ENCODE peak calls at places on chromosome 2, in eight cellular contexts. S, X, R, N, G, M, A and L are unnamed samples.

GRCh38 chr2:46241344-46241743 is 55.9 kb upstream of the EPAS1 start:
- DNase-seq in X (no peak), N (no peak), G (no peak), M (no peak), R (no peak), S (no peak), A (no peak), L (no peak)

GRCh38 chr2:55891671-55892071 is 31.9 kb downstream of the EFEMP1 start:
- DNase-seq in M (no peak), G (no peak), S (no peak), R (no peak), N (no peak), A (no peak), X (no peak), L (no peak)

GRCh38 chr2:97706708-97707345 is 6.5 kb upstream of the ZAP70 start:
- DNase-seq in M (no peak), N (no peak), X (no peak), R (no peak), S (no peak), A (no peak), G (no peak), L (no peak)

GRCh38 chr2:197356136-197356535 is 45.6 kb upstream of the ANKRD44 start:
- DNase-seq in M (no peak), R (no peak), N (no peak), X (peak), G (no peak), S (no peak), A (no peak), L (no peak)

GRCh38 chr2:231198291-231199173 is at the start of gene ARMC9:
- DNase-seq in N (peak), M (peak), R (peak), S (peak), G (peak), X (peak), A (peak), L (peak)

GRCh38 chr2:168773719-168774521 is 28.5 kb upstream of the NOSTRIN start:
- DNase-seq in N (peak), X (no peak), R (no peak), M (no peak), A (no peak), G (peak), S (peak), L (no peak)

GRCh38 chr2:13821255-13821880 is 811.1 kb upstream of the LRATD1 start:
- DNase-seq in S (no peak), R (no peak), X (no peak), M (no peak), N (no peak), A (no peak), G (no peak), L (no peak)

GRCh38 chr2:217107480-217107879 is 247.6 kb upstream of the TNP1 start:
- DNase-seq in N (no peak), M (no peak), A (no peak), X (no peak), G (no peak), S (no peak), R (no peak), L (no peak)

GRCh38 chr2:165825041-165825440 is 31.0 kb upstream of the GALNT3 start:
- DNase-seq in N (no peak), S (no peak), A (no peak), G (no peak), X (no peak), M (no peak), R (no peak), L (no peak)

GRCh38 chr2:169684135-169684565 is 10.1 kb downstream of the CFAP210 start:
- DNase-seq in N (no peak), R (no peak), G (no peak), S (no peak), A (no peak), M (no peak), X (no peak), L (no peak)

GRCh38 chr2:157572725-157573124 is 55.9 kb downstream of the ACVR1C start:
- DNase-seq in N (no peak), G (no peak), M (no peak), X (no peak), R (no peak), S (no peak), A (no peak), L (no peak)

DNA sequence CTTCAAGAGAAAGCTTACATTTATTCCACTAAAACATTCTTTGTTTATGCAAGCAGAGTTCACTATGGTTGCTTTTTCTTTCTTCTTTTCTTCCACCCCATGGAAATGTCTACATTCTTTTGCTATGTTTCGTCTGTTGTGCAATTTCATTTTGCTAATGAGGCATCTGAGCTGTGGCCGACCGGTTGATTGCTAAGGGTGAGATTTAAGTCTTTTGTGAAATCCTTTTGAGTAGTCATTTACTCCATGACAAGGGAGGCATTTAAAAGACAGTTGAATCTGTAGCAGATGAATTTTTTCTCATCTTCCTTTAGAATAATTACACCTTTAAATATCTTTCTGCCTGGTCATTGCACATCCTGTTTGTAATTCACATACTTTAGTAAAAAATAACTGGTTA is 324.1 kb upstream of the THUMPD2 start:
- DNase-seq in M (no peak), N (no peak), A (no peak), R (no peak), S (no peak), X (no peak), G (no peak), L (no peak)
- H3K27ac ChIP-seq in M (no peak), N (no peak), A (no peak), R (peak), S (peak), X (no peak), G (peak), L (no peak)

GRCh38 chr2:178008636-178009289 is 63.8 kb downstream of the PDE11A start:
- DNase-seq in N (peak), M (no peak), A (no peak), R (peak), S (peak), G (peak), X (no peak), L (no peak)

GRCh38 chr2:178009813-178010212 is 62.8 kb downstream of the PDE11A start:
- DNase-seq in X (no peak), A (no peak), G (no peak), M (no peak), S (no peak), N (no peak), R (no peak), L (no peak)

GRCh38 chr2:178002038-178002437 is 70.5 kb downstream of the PDE11A start:
- DNase-seq in G (no peak), X (no peak), A (no peak), S (no peak), N (no peak), R (no peak), M (no peak), L (no peak)

GRCh38 chr2:178006710-178007109 is 65.9 kb downstream of the PDE11A start:
- DNase-seq in S (no peak), A (no peak), N (no peak), X (no peak), R (no peak), M (no peak), G (no peak), L (no peak)

GRCh38 chr2:178005756-178006155 is 66.8 kb downstream of the PDE11A start:
- DNase-seq in X (no peak), M (no peak), A (no peak), S (no peak), N (no peak), G (no peak), R (no peak), L (no peak)
- H3K27ac ChIP-seq in X (no peak), M (no peak), A (no peak), S (no peak), N (no peak), G (no peak), R (no peak), L (no peak)

GRCh38 chr2:181066333-181066732 is 85.9 kb downstream of the UBE2E3 start:
- DNase-seq in M (no peak), G (no peak), R (no peak), N (no peak), S (no peak), A (no peak), X (no peak), L (no peak)
- H3K27ac ChIP-seq in M (no peak), G (no peak), R (no peak), N (no peak), S (no peak), A (no peak), X (no peak), L (no peak)

GRCh38 chr2:16101196-16101595 is 160.8 kb downstream of the MYCN start:
- DNase-seq in R (no peak), N (no peak), S (no peak), G (no peak), A (no peak), M (no peak), X (no peak), L (no peak)

GRCh38 chr2:16103614-16104344 is 163.4 kb downstream of the MYCN start:
- DNase-seq in N (no peak), X (no peak), G (no peak), M (no peak), A (no peak), S (no peak), R (no peak), L (no peak)

GRCh38 chr2:16104345-16105177 is 164.2 kb downstream of the MYCN start:
- DNase-seq in M (no peak), R (no peak), X (no peak), G (no peak), A (no peak), S (no peak), N (no peak), L (no peak)

GRCh38 chr2:16102287-16102975 is 162.1 kb downstream of the MYCN start:
- DNase-seq in N (no peak), X (no peak), S (no peak), M (no peak), R (no peak), G (no peak), A (no peak), L (no peak)

DNA sequence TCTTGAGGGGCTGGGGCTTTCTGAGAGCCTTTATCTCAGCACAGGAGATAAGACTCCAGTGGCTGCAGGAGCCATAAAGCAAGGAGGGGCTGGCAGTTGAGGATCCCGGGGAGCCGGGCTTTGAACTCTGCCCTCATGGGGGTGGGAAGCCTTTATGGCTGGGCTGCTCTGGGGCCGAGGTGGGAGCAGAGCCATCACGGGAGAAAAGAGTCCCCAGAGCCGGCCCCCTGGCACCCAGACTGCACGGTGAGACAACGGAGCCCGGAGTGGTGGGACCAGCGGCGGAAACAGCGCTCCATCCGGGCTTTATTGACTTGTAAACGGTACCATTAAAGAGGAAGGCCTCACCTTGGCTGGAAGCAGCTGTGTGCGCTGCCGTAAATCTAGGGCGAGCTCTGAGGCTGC is 162.6 kb downstream of the MYCN start:
- DNase-seq in G (no peak), S (no peak), M (no peak), X (no peak), N (no peak), R (no peak), A (no peak), L (no peak)
- H3K27ac ChIP-seq in G (no peak), S (no peak), M (no peak), X (no peak), N (no peak), R (no peak), A (no peak), L (no peak)

GRCh38 chr2:59569124-59569523 is 984.3 kb downstream of the BCL11A start:
- DNase-seq in R (no peak), N (no peak), M (no peak), X (no peak), G (no peak), A (no peak), S (no peak), L (no peak)
- H3K27ac ChIP-seq in R (no peak), N (no peak), M (no peak), X (no peak), G (no peak), A (no peak), S (no peak), L (no peak)

GRCh38 chr2:37507069-37507410 is 162.6 kb downstream of the QPCT start:
- DNase-seq in X (no peak), G (no peak), M (no peak), R (no peak), N (no peak), S (no peak), A (no peak), L (no peak)
- H3K27ac ChIP-seq in X (no peak), G (peak), M (no peak), R (peak), N (peak), S (peak), A (peak), L (no peak)